ENCODE peak calls at places on chromosome 5, in six cellular contexts. M is coronary artery, O is endothelial cell of umbilical vein, D is heart right ventricle, R is cardiac muscle cell, G is left lung. Q is an unnamed sample.

GRCh38 chr5:163089926-163090325 is 347.5 kb upstream of the CCNG1 start:
- DNase-seq in O (no peak), M (no peak), R (no peak), G (no peak), D (no peak), Q (no peak)

GRCh38 chr5:50302815-50303490 is 138.1 kb downstream of the EMB start:
- DNase-seq in R (no peak), G (no peak), D (no peak), O (no peak), M (no peak), Q (no peak)

GRCh38 chr5:134240421-134240962 is 14.6 kb upstream of the PPP2CA start:
- DNase-seq in G (no peak), D (peak), M (no peak), O (no peak), R (peak), Q (peak)

GRCh38 chr5:89024082-89024481 is 141.1 kb upstream of the MEF2C start:
- DNase-seq in G (no peak), O (no peak), D (no peak), M (no peak), R (no peak), Q (no peak)

GRCh38 chr5:90096415-90097081 is 313.0 kb downstream of the CETN3 start:
- DNase-seq in D (peak), R (peak), G (peak), M (no peak), O (peak), Q (peak)

GRCh38 chr5:6962256-6962655 is 249.0 kb downstream of the TENT4A start:
- DNase-seq in G (no peak), R (no peak), D (no peak), M (no peak), O (no peak), Q (no peak)

GRCh38 chr5:158785397-158785796 is 314.3 kb downstream of the EBF1 start:
- DNase-seq in R (no peak), M (no peak), G (no peak), O (no peak), D (no peak), Q (peak)

GRCh38 chr5:130978475-130978874 is 186.6 kb downstream of the HINT1 start:
- DNase-seq in R (no peak), O (no peak), D (no peak), M (no peak), G (no peak), Q (peak)

GRCh38 chr5:134606726-134607125 is 25.9 kb downstream of the SAR1B start:
- DNase-seq in R (no peak), O (no peak), D (no peak), M (no peak), G (no peak), Q (no peak)

GRCh38 chr5:14171091-14171490 is 27.9 kb downstream of the TRIO start:
- DNase-seq in R (no peak), M (no peak), O (no peak), G (no peak), D (no peak), Q (no peak)

GRCh38 chr5:149791881-149792280 is 61.8 kb downstream of the PPARGC1B start:
- DNase-seq in O (no peak), G (no peak), R (no peak), D (no peak), M (no peak), Q (no peak)

GRCh38 chr5:2009986-2010914 is 127.5 kb upstream of the IRX4 start:
- DNase-seq in O (no peak), G (no peak), R (no peak), D (no peak), M (no peak), Q (no peak)

GRCh38 chr5:141567513-141568117 is 51.2 kb downstream of the DIAPH1 start:
- DNase-seq in M (no peak), D (no peak), R (peak), G (no peak), O (peak), Q (no peak)

GRCh38 chr5:180470361-180470760 is 23.8 kb upstream of the CNOT6 start:
- DNase-seq in G (no peak), M (no peak), R (no peak), D (no peak), O (no peak), Q (no peak)

GRCh38 chr5:156411131-156411727 is 84.3 kb downstream of the SGCD start:
- DNase-seq in G (no peak), M (no peak), R (no peak), D (peak), O (no peak), Q (peak)

GRCh38 chr5:135667662-135668061 is 88.9 kb upstream of the CXCL14 start:
- DNase-seq in R (no peak), O (no peak), G (no peak), D (no peak), M (no peak), Q (no peak)

GRCh38 chr5:169281625-169282024 is 19.3 kb downstream of the SLIT3 start:
- DNase-seq in D (no peak), M (no peak), G (no peak), O (no peak), R (no peak), Q (no peak)

GRCh38 chr5:73939535-73939934 is 313.5 kb downstream of the ARHGEF28 start:
- DNase-seq in D (no peak), O (no peak), M (no peak), G (no peak), R (no peak), Q (no peak)

GRCh38 chr5:178576591-178577351 is 13.4 kb downstream of the COL23A1 start:
- DNase-seq in R (peak), D (no peak), O (no peak), M (no peak), G (no peak), Q (no peak)

GRCh38 chr5:156920042-156920860 is 42.8 kb downstream of the TIMD4 start:
- DNase-seq in D (no peak), O (no peak), G (no peak), M (no peak), R (peak), Q (no peak)

GRCh38 chr5:50966986-50967385 is 300.5 kb downstream of the PARP8 start:
- DNase-seq in G (no peak), M (no peak), O (no peak), R (no peak), D (no peak), Q (no peak)

GRCh38 chr5:116371431-116371830 is 203.2 kb downstream of the SEMA6A start:
- DNase-seq in O (no peak), R (no peak), G (no peak), D (no peak), M (no peak), Q (no peak)

GRCh38 chr5:179166886-179167841 is 107.0 kb downstream of the ZNF354C start:
- DNase-seq in R (peak), D (peak), G (peak), O (no peak), M (no peak), Q (peak)

GRCh38 chr5:10250804-10251276 is 760 bp downstream of the CCT5 start:
- DNase-seq in G (no peak), O (peak), R (peak), D (no peak), M (no peak), Q (peak)

GRCh38 chr5:138575194-138576015 is at the start of gene HSPA9:
- DNase-seq in M (peak), G (peak), O (peak), R (peak), D (peak), Q (peak)
- TF ChIP-seq CTCF in M (no peak), G (peak), O (no peak), R (no peak), D (peak), Q (no peak)

DNA sequence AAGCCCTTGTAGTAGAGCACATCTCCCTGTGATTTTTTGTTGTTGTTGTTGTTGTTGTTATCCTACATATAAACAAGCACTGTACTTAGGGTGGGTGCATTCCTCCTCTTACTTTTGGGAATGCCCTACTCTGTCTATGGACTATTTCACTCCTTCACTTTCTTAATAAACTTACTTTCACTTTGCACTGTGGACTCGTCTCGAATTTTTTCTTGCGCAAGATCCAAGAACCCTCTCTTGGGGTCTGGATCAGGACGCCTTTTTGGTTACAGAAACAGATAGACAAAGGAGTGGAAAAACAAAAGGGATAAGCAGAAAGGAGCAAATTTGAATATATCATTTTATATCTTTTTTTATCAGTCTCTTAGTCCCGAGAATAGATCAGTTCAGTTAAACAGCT is 14.4 kb upstream of the PAIP1 start:
- DNase-seq in O (no peak), R (no peak), G (no peak), D (no peak), M (no peak), Q (peak)
- H3K4me3 ChIP-seq in O (no peak), R (no peak), G (no peak), D (no peak), M (peak), Q (peak)

GRCh38 chr5:174526177-174526576 is 198.2 kb upstream of the MSX2 start:
- DNase-seq in M (no peak), G (no peak), O (no peak), R (no peak), D (no peak), Q (no peak)

GRCh38 chr5:174522641-174523260 is 201.6 kb upstream of the MSX2 start:
- DNase-seq in O (no peak), D (no peak), G (no peak), R (no peak), M (no peak), Q (no peak)

GRCh38 chr5:174527936-174528557 is 196.3 kb upstream of the MSX2 start:
- DNase-seq in M (no peak), O (no peak), G (no peak), R (no peak), D (no peak), Q (no peak)

GRCh38 chr5:174520420-174521396 is 203.7 kb upstream of the MSX2 start:
- DNase-seq in G (no peak), M (no peak), O (no peak), D (no peak), R (peak), Q (no peak)

GRCh38 chr5:174523311-174524159 is 200.8 kb upstream of the MSX2 start:
- DNase-seq in M (no peak), D (no peak), G (no peak), R (no peak), O (no peak), Q (no peak)
- TF ChIP-seq CTCF in M (no peak), D (no peak), G (no peak), R (no peak), O (no peak), Q (peak)

GRCh38 chr5:43193952-43194321 is 1.9 kb downstream of the NIM1K start:
- DNase-seq in O (no peak), D (no peak), G (no peak), M (no peak), R (no peak), Q (no peak)
- H3K4me3 ChIP-seq in O (no peak), D (no peak), G (peak), M (peak), R (no peak), Q (peak)

DNA sequence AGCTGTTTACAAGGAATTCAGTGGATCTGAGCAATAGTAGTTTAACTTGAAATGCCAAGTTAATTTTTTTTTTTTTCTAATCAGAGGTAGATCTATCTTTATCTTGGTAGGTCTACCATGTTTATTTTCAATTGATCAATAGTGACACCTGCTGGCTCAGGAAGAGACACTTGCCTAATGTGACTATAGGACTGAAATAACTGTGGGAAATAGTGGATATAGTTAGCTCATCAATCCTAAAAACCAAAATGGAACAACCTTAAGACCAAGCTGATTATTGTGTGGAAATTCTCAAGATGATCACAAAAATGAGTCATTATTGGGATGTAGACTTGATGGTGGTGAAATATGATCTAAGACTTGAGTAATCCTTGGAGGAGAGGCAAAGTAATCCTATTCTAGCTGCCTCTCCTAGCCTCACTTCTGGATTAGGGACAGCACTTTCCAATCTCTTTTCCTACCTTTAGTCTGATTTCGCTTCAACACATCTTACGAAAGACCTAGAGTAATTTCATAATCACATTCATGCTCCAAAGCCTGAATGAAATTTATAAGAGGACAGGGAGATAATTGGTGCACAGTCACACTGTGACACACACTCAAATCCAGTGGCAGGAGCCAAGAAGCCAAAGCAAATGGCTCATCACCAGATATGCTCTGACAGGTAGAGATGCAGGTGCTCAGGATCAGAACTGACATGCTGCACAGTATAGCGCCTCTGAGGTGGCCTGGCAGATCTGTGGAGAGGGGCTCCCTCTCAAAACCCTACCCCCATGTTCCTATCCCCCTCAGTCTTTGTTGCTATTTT is 156.3 kb downstream of the HMHB1 start:
- DNase-seq in G (no peak), D (no peak), M (no peak), R (peak), O (peak), Q (peak)
- TF ChIP-seq CTCF in G (no peak), D (peak), M (no peak), R (peak), O (peak), Q (peak)

GRCh38 chr5:96963267-96963666 is 27.4 kb downstream of the LNPEP start:
- DNase-seq in G (no peak), D (peak), R (peak), M (no peak), O (peak), Q (peak)

GRCh38 chr5:96966801-96967200 is 30.9 kb downstream of the LNPEP start:
- DNase-seq in R (no peak), O (no peak), M (no peak), G (no peak), D (no peak), Q (no peak)

GRCh38 chr5:96958977-96959376 is 23.1 kb downstream of the LNPEP start:
- DNase-seq in M (no peak), R (no peak), D (no peak), G (no peak), O (no peak), Q (no peak)

GRCh38 chr5:96961053-96961452 is 25.2 kb downstream of the LNPEP start:
- DNase-seq in R (no peak), G (no peak), M (no peak), O (no peak), D (no peak), Q (peak)

DNA sequence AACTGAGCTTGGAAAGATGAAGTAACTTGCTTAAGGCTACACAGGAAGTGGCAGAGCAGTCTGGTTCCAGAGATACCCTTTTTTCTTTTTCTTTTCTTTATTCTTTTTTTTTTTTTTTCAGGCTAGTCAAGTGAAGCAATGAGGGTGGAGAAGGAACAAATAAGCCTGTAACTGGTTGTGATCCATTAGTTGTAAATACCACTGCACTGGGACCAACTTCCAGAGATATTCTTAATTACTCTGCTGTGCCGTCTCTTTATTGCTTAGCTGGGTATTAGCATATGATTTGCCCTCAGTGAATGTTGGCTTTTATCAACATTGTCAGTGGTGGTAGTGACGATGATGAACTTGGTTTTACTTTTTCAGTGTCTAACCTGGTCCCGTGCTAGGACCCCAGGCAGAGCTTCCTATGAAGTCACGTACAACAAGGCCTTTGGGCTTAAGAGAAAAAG is 26.7 kb downstream of the LNPEP start:
- DNase-seq in O (peak), R (no peak), G (no peak), M (no peak), D (no peak), Q (no peak)
- H3K4me3 ChIP-seq in O (no peak), R (no peak), G (no peak), M (no peak), D (no peak), Q (no peak)

GRCh38 chr5:123611407-123611709 is 99.4 kb downstream of the CSNK1G3 start:
- DNase-seq in M (no peak), R (no peak), D (no peak), G (no peak), O (no peak), Q (no peak)
- TF ChIP-seq CTCF in M (no peak), R (no peak), D (no peak), G (peak), O (no peak), Q (no peak)

DNA sequence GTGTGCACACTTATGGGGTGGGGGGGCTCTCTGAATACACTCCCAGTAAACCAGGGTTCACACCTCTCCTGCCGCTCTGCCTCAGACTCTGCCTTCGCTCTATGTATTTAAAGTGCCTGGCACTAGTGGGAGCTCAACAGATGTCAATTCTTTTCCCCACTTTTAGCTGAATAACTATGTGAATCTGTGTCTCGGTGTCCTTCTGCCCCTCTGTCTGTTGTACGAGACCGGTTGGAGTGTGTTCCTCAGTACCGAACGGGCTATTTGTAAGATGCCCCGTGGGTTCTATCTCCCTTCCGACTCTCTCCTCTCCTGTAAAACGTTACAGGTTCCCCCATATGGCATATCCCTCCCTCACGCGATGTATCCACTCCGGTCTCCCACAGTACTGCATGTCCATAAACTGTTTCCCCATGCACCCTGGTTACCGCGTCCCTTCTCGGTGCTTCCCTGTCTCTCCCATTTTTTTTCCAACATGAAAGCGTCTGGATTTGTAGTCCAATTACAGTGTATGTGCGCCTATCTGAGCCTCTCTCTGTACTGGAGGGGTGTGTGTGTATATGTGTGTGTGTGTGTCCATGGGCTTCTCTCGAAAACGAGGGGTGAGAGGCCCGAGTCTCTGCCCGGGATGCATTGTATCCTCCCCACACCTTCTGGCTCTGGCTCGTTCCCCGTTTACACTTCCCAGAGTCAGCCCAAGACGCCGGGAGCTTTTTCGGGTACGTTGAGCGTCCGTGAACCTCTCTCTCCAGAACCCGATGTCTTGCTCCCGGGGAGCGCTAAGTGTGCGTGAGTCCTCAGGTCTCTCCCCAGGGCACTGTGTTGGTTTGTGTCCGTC is 1.5 kb downstream of the ELL2 start:
- DNase-seq in O (peak), R (no peak), D (peak), M (peak), G (no peak), Q (peak)
- H3K4me3 ChIP-seq in O (peak), R (peak), D (peak), M (peak), G (peak), Q (peak)

DNA sequence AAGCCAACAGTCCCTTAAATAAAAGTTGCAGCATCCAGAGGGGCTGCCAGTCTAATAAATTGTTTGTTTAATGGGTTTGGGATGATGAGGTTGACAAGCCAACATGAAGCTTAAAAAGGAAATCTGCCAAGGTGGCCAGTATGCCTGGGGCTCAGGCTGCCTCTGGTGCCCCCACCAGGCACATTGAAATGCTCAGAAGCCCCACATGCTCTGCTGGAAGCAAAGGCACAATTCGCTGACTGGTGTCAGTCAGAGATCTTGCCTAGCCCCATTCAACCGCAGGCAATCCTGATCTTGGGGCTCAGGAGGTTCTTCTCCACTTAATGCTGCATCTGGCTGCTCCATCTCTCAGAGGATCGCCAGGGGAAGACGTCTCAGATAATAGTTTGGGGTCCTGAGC is 44.2 kb upstream of the TCERG1 start:
- DNase-seq in O (no peak), G (no peak), R (no peak), D (no peak), M (no peak), Q (no peak)
- TF ChIP-seq CTCF in O (no peak), G (no peak), R (no peak), D (no peak), M (no peak), Q (no peak)

Q was measured in fibroblast of villous mesenchyme.